ENCODE peak calls at places on chromosomes 6 and 20, in eight cellular contexts. F, A, I, N, M, E, G and D are unnamed samples.

GRCh38 chr6:6694825-6695710 is 106.5 kb downstream of the LY86 start:
- DNase-seq in F (peak; percentile 85), A (no peak), I (no peak), N (no peak), M (no peak), E (peak; percentile 60), G (no peak), D (no peak)

GRCh38 chr20:46430921-46431712 is 24.7 kb upstream of the ELMO2 start:
- DNase-seq in F (no peak), A (no peak), I (no peak), N (no peak), M (no peak), E (no peak), G (no peak), D (no peak)

GRCh38 chr20:7723284-7723683 is 217.0 kb downstream of the HAO1 start:
- DNase-seq in F (no peak), A (peak; percentile 16), I (no peak), N (no peak), M (no peak), E (no peak), G (no peak), D (no peak)

GRCh38 chr6:56661298-56661697 is 18.6 kb upstream of the DST start:
- DNase-seq in F (no peak), A (no peak), I (no peak), N (no peak), M (no peak), E (no peak), G (no peak), D (no peak)

GRCh38 chr6:163943647-163944395 is 529.3 kb downstream of the QKI start:
- DNase-seq in F (no peak), A (no peak), I (no peak), N (no peak), M (no peak), E (no peak), G (no peak), D (no peak)

GRCh38 chr6:21808551-21809181 is 215.1 kb downstream of the SOX4 start:
- DNase-seq in F (no peak), A (no peak), I (peak; percentile 54), N (no peak), M (peak; percentile 47), E (peak; percentile 69), G (no peak), D (peak; percentile 64)

GRCh38 chr6:82397962-82398692 is 34.5 kb downstream of the TPBG start:
- DNase-seq in F (no peak), A (peak; percentile 25), I (no peak), N (no peak), M (no peak), E (no peak), G (no peak), D (no peak)

GRCh38 chr6:40409143-40409542 is 178.0 kb downstream of the LRFN2 start:
- DNase-seq in F (no peak), A (no peak), I (no peak), N (no peak), M (no peak), E (no peak), G (no peak), D (no peak)

GRCh38 chr20:60050193-60050960 is 92.2 kb downstream of the CDH26 start:
- DNase-seq in F (peak; percentile 4), A (peak; percentile 19), I (peak; percentile 42), N (no peak), M (no peak), E (no peak), G (no peak), D (no peak)

GRCh38 chr6:14841901-14842421 is 403.9 kb upstream of the JARID2 start:
- DNase-seq in F (no peak), A (peak; percentile 11), I (peak; percentile 67), N (peak; percentile 53), M (peak; percentile 54), E (no peak), G (no peak), D (no peak)

GRCh38 chr6:43276180-43277082 is 21.6 kb upstream of the SLC22A7 start:
- DNase-seq in F (no peak), A (no peak), I (no peak), N (no peak), M (no peak), E (no peak), G (no peak), D (no peak)

GRCh38 chr6:43274916-43275597 is 23.0 kb upstream of the SLC22A7 start:
- DNase-seq in F (no peak), A (no peak), I (no peak), N (no peak), M (no peak), E (peak; percentile 41), G (no peak), D (no peak)

GRCh38 chr6:43275782-43276179 is 22.3 kb upstream of the SLC22A7 start:
- DNase-seq in F (no peak), A (no peak), I (no peak), N (no peak), M (no peak), E (no peak), G (no peak), D (no peak)

GRCh38 chr6:43273707-43274106 is 24.4 kb upstream of the SLC22A7 start:
- DNase-seq in F (no peak), A (no peak), I (no peak), N (no peak), M (no peak), E (no peak), G (no peak), D (no peak)

GRCh38 chr6:43274127-43274915 is 23.7 kb upstream of the SLC22A7 start:
- DNase-seq in F (no peak), A (no peak), I (no peak), N (no peak), M (no peak), E (no peak), G (no peak), D (no peak)
- H3K4me3 ChIP-seq in F (no peak overlapping the region), A (no peak overlapping the region), I (no peak overlapping the region), N (no peak overlapping the region), M (no peak overlapping the region), E (no peak overlapping the region), G (no peak overlapping the region), D (no peak overlapping the region)

GRCh38 chr20:49661560-49662329 is 51.9 kb downstream of the B4GALT5 start:
- DNase-seq in F (no peak), A (no peak), I (no peak), N (no peak), M (no peak), E (no peak), G (no peak), D (no peak)
- H3K27ac ChIP-seq in F (peak overlapping the region; percentile 17), A (peak overlapping the region; percentile 65), I (no peak overlapping the region), N (peak overlapping the region; percentile 83), M (no peak overlapping the region), E (no peak overlapping the region), G (no peak overlapping the region), D (no peak overlapping the region)

DNA sequence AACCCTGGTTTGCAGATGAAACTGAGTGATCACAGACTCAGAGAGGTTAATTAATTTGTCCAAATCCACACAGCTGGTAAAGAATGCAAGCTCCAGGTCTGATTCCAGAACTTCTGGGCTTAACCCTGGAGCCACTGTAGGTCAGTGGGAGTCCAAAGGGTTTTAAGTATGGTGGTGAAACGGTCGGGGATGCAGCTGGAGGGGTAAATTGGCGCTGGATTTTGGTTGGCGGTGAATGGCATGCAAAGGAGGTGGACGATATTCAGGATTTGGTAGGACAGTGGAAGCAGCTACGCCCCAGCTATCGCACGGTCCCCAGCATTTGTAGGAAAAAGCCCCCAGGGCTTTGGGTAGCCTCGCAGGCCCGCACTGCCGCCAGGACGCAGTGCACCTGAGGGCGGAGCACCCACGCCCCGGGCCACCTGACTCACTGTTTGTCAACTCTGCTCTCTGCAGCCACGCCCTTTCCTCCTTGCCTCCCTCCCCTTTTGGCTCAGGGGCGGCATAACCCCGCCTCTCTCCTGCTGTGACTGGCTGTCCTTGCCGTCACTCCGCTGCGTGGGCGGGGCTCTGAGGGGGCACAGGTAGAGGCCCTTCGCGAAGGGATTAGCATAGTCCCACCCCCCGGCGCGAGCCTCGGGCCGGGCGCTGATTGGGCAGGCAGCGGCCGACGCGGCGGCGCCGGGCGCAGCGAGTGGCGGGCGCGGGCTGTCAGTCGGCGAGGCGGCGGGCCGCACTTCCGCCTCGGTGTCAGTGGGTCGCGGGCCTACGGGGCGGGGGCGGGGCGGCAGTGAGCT is at the start of gene OSBPL2:
- DNase-seq in F (peak; percentile 99), A (peak; percentile 98), I (peak; percentile 99), N (peak; percentile 99), M (peak; percentile 99), E (peak; percentile 100), G (peak; percentile 96), D (peak; percentile 99)
- TF ChIP-seq POLR2A in F (no peak), A (no peak), I (peak; percentile 52), N (peak; percentile 80), M (no peak), E (no peak), G (no peak), D (no peak)

DNA sequence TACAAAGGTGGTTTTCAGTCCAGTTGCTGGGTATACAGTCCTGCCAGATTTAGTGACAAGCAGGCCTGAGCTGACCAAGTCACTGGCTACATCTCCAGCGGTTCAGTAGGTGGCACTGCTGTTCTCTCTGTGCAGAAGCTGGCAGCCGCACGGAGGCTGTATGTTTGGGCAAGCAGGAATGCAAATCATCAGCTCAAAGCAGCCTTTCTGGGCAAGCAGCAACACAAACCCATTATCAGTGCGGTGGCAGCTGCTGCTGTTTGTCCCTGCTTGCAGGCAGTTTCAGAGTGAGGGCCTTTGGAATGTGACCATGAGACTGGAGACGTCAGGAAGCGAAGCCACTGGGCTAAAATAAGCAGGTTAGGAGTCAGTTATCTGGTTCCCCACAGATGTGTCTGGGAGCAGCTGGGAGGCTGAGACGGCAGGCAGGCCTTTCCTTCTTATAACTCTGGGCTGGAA is 72.5 kb downstream of the TXLNB start:
- DNase-seq in F (peak; percentile 73), A (peak; percentile 63), I (peak; percentile 96), N (peak; percentile 78), M (peak; percentile 70), E (peak; percentile 79), G (peak; percentile 52), D (peak; percentile 94)
- H3K4me3 ChIP-seq in F (no peak overlapping the region), A (no peak overlapping the region), I (no peak overlapping the region), N (no peak overlapping the region), M (no peak overlapping the region), E (no peak overlapping the region), G (no peak overlapping the region), D (no peak overlapping the region)

GRCh38 chr20:2364014-2364413 is 16.7 kb upstream of the TGM6 start:
- DNase-seq in F (no peak), A (no peak), I (no peak), N (no peak), M (no peak), E (no peak), G (no peak), D (no peak)
- H3K27ac ChIP-seq in F (no peak overlapping the region), A (no peak overlapping the region), I (no peak overlapping the region), N (no peak overlapping the region), M (no peak overlapping the region), E (no peak overlapping the region), G (peak overlapping the region; percentile 53), D (no peak overlapping the region)

GRCh38 chr20:11890331-11891080 is 27.2 kb upstream of the BTBD3 start:
- DNase-seq in F (peak; percentile 82), A (peak; percentile 93), I (peak; percentile 97), N (peak; percentile 76), M (peak; percentile 85), E (peak; percentile 90), G (no peak), D (peak; percentile 96)
- TF ChIP-seq POLR2A in F (no peak), A (peak; percentile 81), I (peak; percentile 91), N (peak; percentile 71), M (peak; percentile 76), E (peak; percentile 58), G (peak; percentile 58), D (no peak)